ENCODE peak calls at places on chromosomes 5 and 9, in five cellular contexts. T is cardiac muscle cell, I is PC-9, X is PC-3, D is ovary. Y is an unnamed sample. For H3K4me1, the result is how much of the 10 kb centered on the place peaks cover.

GRCh38 chr5:33310471-33310870 is 130.3 kb upstream of the TARS1 start:
- DNase-seq in D (no peak), I (no peak), T (peak), X (peak), Y (no peak)

GRCh38 chr5:123094919-123095693 is 6.1 kb downstream of the PRDM6 start:
- DNase-seq in D (no peak), I (no peak), X (no peak), T (no peak), Y (no peak)

GRCh38 chr5:154172785-154173184 is 17.7 kb upstream of the GALNT10 start:
- DNase-seq in T (no peak), I (no peak), D (no peak), X (no peak), Y (no peak)

GRCh38 chr5:168843998-168844374 is 264.8 kb upstream of the PANK3 start:
- DNase-seq in X (no peak), I (no peak), D (no peak), T (no peak), Y (no peak)

GRCh38 chr5:127985811-127986325 is 97.7 kb upstream of the SLC12A2 start:
- DNase-seq in D (no peak), X (no peak), I (no peak), T (peak), Y (no peak)

GRCh38 chr5:54722846-54723433 is 205.4 kb downstream of the SNX18 start:
- DNase-seq in X (peak), I (no peak), D (no peak), T (no peak), Y (no peak)

GRCh38 chr5:5421149-5421960 is 1.1 kb upstream of the ICE1 start:
- DNase-seq in D (no peak), I (no peak), X (no peak), T (peak), Y (no peak)

GRCh38 chr9:27414215-27414731 is 109.8 kb upstream of the IFNK start:
- DNase-seq in T (no peak), D (peak), I (no peak), X (no peak), Y (peak)

GRCh38 chr9:9791621-9792020 is 821.2 kb downstream of the PTPRD start:
- DNase-seq in X (peak), T (peak), I (no peak), D (no peak), Y (no peak)

GRCh38 chr9:99666571-99666970 is 155.1 kb upstream of the NR4A3 start:
- DNase-seq in X (no peak), D (no peak), I (no peak), T (no peak), Y (no peak)

GRCh38 chr9:94882953-94883641 is 156.6 kb downstream of the AOPEP start:
- DNase-seq in I (no peak), D (no peak), X (no peak), T (no peak), Y (peak)

GRCh38 chr5:141628175-141628788 is 8.4 kb downstream of the HDAC3 start:
- DNase-seq in T (no peak), X (no peak), I (no peak), D (no peak), Y (no peak)

GRCh38 chr5:136200130-136200529 is 7.2 kb upstream of the SMIM32 start:
- DNase-seq in T (no peak), I (no peak), D (no peak), X (no peak), Y (no peak)

GRCh38 chr5:121819661-121820261 is 31.9 kb upstream of the FTMT start:
- DNase-seq in D (no peak), I (no peak), X (no peak), T (no peak), Y (no peak)

GRCh38 chr5:143405063-143405746 is 1.7 kb upstream of the NR3C1 start:
- DNase-seq in D (peak), I (peak), X (peak), T (peak), Y (peak)

GRCh38 chr5:73619606-73620334 is 6.2 kb upstream of the ARHGEF28 start:
- DNase-seq in D (no peak), T (no peak), I (no peak), X (peak), Y (no peak)

GRCh38 chr9:93456504-93456903 is 3.1 kb upstream of the FAM120AOS start:
- DNase-seq in I (no peak), T (no peak), X (no peak), D (no peak), Y (no peak)

GRCh38 chr5:138911441-138911840 is 36.3 kb upstream of the LRRTM2 start:
- DNase-seq in X (no peak), T (peak), D (no peak), I (no peak), Y (no peak)

GRCh38 chr5:37247036-37247435 is 2.1 kb downstream of the CPLANE1 start:
- DNase-seq in I (no peak), T (no peak), X (no peak), D (no peak), Y (no peak)

GRCh38 chr9:96667363-96667728 is 12.2 kb upstream of the PRXL2C start:
- DNase-seq in D (no peak), X (no peak), I (no peak), T (no peak), Y (no peak)

GRCh38 chr9:64773491-64773931 is 511.5 kb downstream of the FOXD4L5 start:
- DNase-seq in T (peak), D (no peak), X (no peak), I (no peak), Y (peak)
- H3K4me3 ChIP-seq in T (no peak), D (peak), X (no peak), I (no peak), Y (peak)

GRCh38 chr5:131633830-131634229 is 1.2 kb downstream of the RAPGEF6 start:
- DNase-seq in X (no peak), T (no peak), I (no peak), D (no peak), Y (no peak)

GRCh38 chr5:131637694-131638093 is 2.7 kb upstream of the RAPGEF6 start:
- DNase-seq in X (no peak), T (no peak), D (no peak), I (no peak), Y (no peak)

GRCh38 chr5:131634666-131634995 is 398 bp downstream of the RAPGEF6 start:
- DNase-seq in I (peak), D (no peak), T (peak), X (peak), Y (peak)

GRCh38 chr5:131635755-131636479 is 888 bp upstream of the RAPGEF6 start:
- DNase-seq in I (no peak), T (peak), X (no peak), D (no peak), Y (no peak)

GRCh38 chr5:131634996-131635754 is at the start of gene RAPGEF6:
- DNase-seq in D (peak), I (peak), X (peak), T (peak), Y (peak)
- H3K4me1 ChIP-seq in D (under half), I (under half), X (under half), T (under half), Y (half or more)

DNA sequence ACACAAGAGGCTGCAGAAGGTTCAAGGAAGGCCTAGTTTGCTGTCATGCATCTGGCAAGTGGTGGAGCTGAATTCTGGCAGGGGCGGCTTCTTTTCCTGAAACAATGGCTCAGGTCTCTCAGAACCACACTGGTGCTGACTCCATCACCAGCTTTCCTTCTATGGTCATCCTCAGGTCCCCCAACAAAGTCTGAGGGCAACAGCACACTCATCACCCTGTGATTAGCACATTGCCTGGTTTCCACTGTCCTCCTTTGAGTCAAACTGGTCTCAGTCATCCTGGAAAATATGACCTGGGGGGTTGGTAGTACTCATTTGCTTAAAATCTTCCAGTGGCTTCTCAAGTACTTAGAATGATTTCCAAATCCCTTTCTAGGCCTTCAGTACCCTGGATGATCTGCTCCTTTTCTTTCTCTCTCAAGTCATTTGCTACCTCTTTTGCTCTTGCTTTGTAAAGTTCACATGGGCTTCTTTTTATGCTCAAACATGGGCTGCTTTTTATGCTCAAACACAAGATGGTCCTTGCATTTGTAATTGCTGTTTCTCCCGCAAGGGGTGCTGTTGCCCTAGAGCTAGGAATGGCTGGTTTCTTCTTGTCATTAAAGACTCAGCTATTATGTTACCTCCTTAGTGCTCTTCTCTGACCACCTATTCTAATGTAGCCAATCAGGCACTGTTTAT is 144.9 kb downstream of the ALDH1A1 start:
- DNase-seq in D (no peak), X (peak), T (peak), I (no peak), Y (no peak)
- TF ChIP-seq CTCF in D (no peak), X (peak), T (peak), I (peak), Y (no peak)

GRCh38 chr5:6734243-6734695 is 21.0 kb downstream of the TENT4A start:
- DNase-seq in X (no peak), I (no peak), T (peak), D (peak), Y (peak)

GRCh38 chr5:6734781-6735180 is 21.5 kb downstream of the TENT4A start:
- DNase-seq in D (no peak), T (no peak), I (no peak), X (no peak), Y (no peak)

GRCh38 chr5:6736106-6736505 is 22.9 kb downstream of the TENT4A start:
- DNase-seq in I (no peak), T (no peak), X (no peak), D (no peak), Y (no peak)

GRCh38 chr5:6737043-6737941 is 24.1 kb downstream of the TENT4A start:
- DNase-seq in T (no peak), D (no peak), I (no peak), X (no peak), Y (no peak)

DNA sequence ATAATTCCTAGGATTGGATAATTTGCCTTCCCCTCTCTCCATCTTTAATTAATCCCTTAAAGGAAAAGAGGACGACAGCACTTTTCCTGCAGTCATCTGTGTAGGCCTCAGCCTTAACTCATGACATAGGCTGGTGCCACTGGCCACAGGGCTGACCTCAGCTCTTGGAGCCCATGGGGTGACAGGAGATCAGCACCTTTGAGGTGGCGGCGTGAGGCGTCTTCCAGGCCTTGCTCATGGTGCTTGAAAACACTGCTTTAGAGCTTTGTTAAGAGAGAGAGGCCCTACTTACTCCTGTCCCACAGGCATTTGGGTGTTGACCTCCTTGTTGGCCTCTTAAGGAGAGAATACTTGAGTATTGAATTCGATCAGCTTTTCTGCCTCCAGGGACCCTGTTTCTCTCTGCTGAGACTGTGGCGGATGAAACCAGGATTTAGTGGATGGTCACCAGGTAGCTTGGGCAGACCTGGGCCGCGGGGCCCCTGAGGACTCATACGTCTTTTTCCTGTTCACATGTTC is 23.4 kb downstream of the TENT4A start:
- DNase-seq in D (no peak), T (no peak), X (no peak), I (no peak), Y (no peak)
- H3K4me3 ChIP-seq in D (no peak), T (no peak), X (no peak), I (no peak), Y (no peak)

DNA sequence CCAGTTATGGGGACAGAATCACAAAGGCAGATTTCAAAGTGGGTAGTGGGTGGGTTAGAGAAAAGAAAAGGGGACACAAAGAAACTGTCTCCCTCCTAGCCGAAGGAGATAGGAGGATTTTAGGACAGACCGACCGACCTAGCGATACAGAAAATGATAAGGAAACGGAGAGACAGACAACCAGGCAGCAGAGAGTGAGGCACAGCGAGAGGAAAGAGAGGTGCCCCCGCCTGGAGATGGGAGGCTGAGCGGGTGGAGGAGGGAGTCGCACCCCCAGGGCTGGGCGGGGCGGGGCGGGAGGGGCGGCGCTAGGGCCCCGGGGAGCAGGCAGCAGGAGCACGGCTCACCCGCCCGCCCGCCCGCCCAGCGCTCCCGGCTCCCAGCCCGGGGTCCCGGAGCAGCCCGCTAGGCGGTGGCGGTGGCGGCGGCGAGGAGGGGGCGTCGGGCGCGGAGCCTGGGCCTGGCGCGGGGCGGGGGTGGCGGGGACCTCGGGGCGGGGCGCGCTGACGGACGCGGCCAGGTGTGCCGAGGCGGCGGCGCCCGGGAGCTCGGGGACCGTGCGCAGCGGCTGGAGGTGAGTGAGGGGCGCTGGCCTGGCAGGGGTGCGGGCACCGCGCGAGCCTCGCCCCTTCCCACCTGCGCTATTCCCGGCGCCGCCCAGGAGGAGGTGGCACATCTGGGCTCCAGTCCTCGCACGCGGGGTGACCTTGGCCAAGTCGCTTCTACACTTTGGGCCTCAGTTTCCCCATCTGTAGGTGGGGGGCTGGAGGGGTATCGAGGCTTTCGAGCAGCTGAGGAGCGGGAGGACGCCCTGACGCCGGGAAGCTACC is 15.9 kb upstream of the SYNPO start:
- DNase-seq in I (no peak), X (no peak), T (peak), D (no peak), Y (no peak)
- H3K4me1 ChIP-seq in I (under half), X (under half), T (under half), D (under half), Y (half or more)

Y was measured in heart right ventricle.